ENCODE peak calls at places on chromosomes 16 and 17, in ten cellular contexts. F, B, U, Z, L, M, R, T, C and Y are unnamed samples.

GRCh38 chr17:45672301-45672700 is 111.8 kb upstream of the CRHR1 start:
- DNase-seq in T (peak), F (no peak), Z (no peak), B (no peak), R (no peak), U (no peak), L (no peak), M (no peak), C (no peak), Y (no peak)

GRCh38 chr17:8408371-8408770 is 10.7 kb upstream of the RNF222 start:
- DNase-seq in T (no peak), L (no peak), R (no peak), M (no peak), C (no peak), F (no peak), U (no peak), B (no peak), Z (no peak), Y (no peak)

GRCh38 chr16:79409970-79410369 is 190.6 kb downstream of the MAF start:
- DNase-seq in F (no peak), T (no peak), R (no peak), M (no peak), Z (no peak), L (no peak), C (no peak), B (no peak), U (no peak), Y (no peak)

GRCh38 chr17:3575506-3575905 is 17.9 kb upstream of the TRPV3 start:
- DNase-seq in B (peak), F (no peak), T (no peak), R (no peak), C (no peak), L (no peak), U (no peak), Z (no peak), M (no peak), Y (no peak)

GRCh38 chr17:65074778-65075250 is 18.3 kb upstream of the GNA13 start:
- DNase-seq in L (peak), C (no peak), F (no peak), Z (no peak), B (no peak), R (no peak), M (no peak), T (no peak), U (no peak), Y (peak)

GRCh38 chr16:53131363-53132071 is 76.7 kb downstream of the CHD9 start:
- DNase-seq in L (peak), U (peak), B (peak), C (peak), F (peak), Z (peak), T (no peak), R (peak), M (peak), Y (peak)

GRCh38 chr17:38550661-38551060 is 55.1 kb downstream of the SRCIN1 start:
- DNase-seq in Z (peak), B (peak), L (peak), T (no peak), F (no peak), U (no peak), R (no peak), C (no peak), M (no peak), Y (peak)

GRCh38 chr17:4938670-4939553 is 934 bp downstream of the SLC25A11 start:
- DNase-seq in L (no peak), Z (peak), F (no peak), M (no peak), T (no peak), C (no peak), R (no peak), B (no peak), U (no peak), Y (no peak)

GRCh38 chr17:43517161-43517560 is 29.0 kb downstream of the ETV4 start:
- DNase-seq in B (no peak), T (no peak), Z (no peak), C (no peak), U (no peak), F (no peak), M (no peak), L (no peak), R (no peak), Y (no peak)

GRCh38 chr17:62109378-62109902 is 44.4 kb upstream of the MED13 start:
- DNase-seq in L (no peak), U (no peak), M (peak), C (peak), R (no peak), Z (no peak), F (peak), B (peak), T (peak), Y (no peak)

GRCh38 chr16:1961651-1962067 is 2.3 kb downstream of the NDUFB10 start:
- DNase-seq in F (no peak), L (no peak), T (no peak), R (no peak), U (no peak), Z (no peak), C (no peak), M (peak), B (peak), Y (no peak)

GRCh38 chr17:4318186-4318585 is 48.3 kb downstream of the UBE2G1 start:
- DNase-seq in M (no peak), C (no peak), L (no peak), U (no peak), R (no peak), Z (no peak), B (no peak), F (no peak), T (no peak), Y (no peak)

GRCh38 chr16:81001330-81001729 is 5.4 kb downstream of the CMC2 start:
- DNase-seq in C (no peak), T (no peak), U (no peak), R (no peak), M (no peak), Z (no peak), B (no peak), L (no peak), F (no peak), Y (no peak)

GRCh38 chr17:41617698-41618097 is 5.1 kb upstream of the KRT16 start:
- DNase-seq in M (no peak), C (no peak), B (no peak), U (no peak), L (no peak), F (no peak), Z (no peak), R (no peak), T (no peak), Y (no peak)

GRCh38 chr17:65193305-65194293 is 56.4 kb downstream of the RGS9 start:
- DNase-seq in M (no peak), T (no peak), R (no peak), U (no peak), F (no peak), B (no peak), Z (no peak), L (no peak), C (no peak), Y (no peak)

GRCh38 chr16:7025616-7026190 is 306.9 kb upstream of the RBFOX1 start:
- DNase-seq in F (peak), T (no peak), C (peak), M (peak), Z (peak), R (no peak), U (no peak), B (peak), L (peak), Y (peak)

GRCh38 chr17:63447688-63448005 is 1.5 kb upstream of the CYB561 start:
- DNase-seq in B (no peak), R (no peak), U (no peak), M (no peak), L (no peak), Z (no peak), F (peak), C (no peak), T (no peak), Y (no peak)

GRCh38 chr17:50221500-50222480 is 20.4 kb upstream of the COL1A1 start:
- DNase-seq in T (no peak), Z (no peak), L (no peak), B (no peak), F (peak), M (no peak), U (no peak), C (no peak), R (no peak), Y (peak)

GRCh38 chr16:75188832-75189477 is 18.0 kb downstream of the CTRB2 start:
- DNase-seq in L (no peak), B (no peak), T (no peak), Z (no peak), R (no peak), M (no peak), U (no peak), C (no peak), F (no peak), Y (no peak)

GRCh38 chr17:31096106-31096436 is 1.3 kb downstream of the NF1 start:
- DNase-seq in T (no peak), M (no peak), C (no peak), B (no peak), Z (no peak), U (no peak), F (no peak), L (no peak), R (no peak), Y (no peak)